ENCODE peak calls at places on chromosome 13, in seven cellular contexts. One of them, this sample, is unnamed. For H3K4me1, the result is how much of the 10 kb centered on the place peaks cover.

GRCh38 chr13:94886191-94886590 is 173.8 kb upstream of the SOX21 start:
- DNase-seq in tibial nerve: no peak
- DNase-seq in right cardiac atrium: no peak
- DNase-seq in small intestine: no peak
- DNase-seq in HCT116: no peak
- DNase-seq in lower lobe of right lung: no peak
- DNase-seq in CD8-positive, alpha-beta T cell: no peak
- DNase-seq in this sample: no peak

GRCh38 chr13:38872693-38873092 is 117.9 kb downstream of the STOML3 start:
- DNase-seq in tibial nerve: peak
- DNase-seq in right cardiac atrium: peak
- DNase-seq in small intestine: no peak
- DNase-seq in HCT116: peak
- DNase-seq in lower lobe of right lung: peak
- DNase-seq in CD8-positive, alpha-beta T cell: no peak
- DNase-seq in this sample: no peak

GRCh38 chr13:102830646-102831045 is 15.2 kb upstream of the ERCC5 start:
- DNase-seq in tibial nerve: no peak
- DNase-seq in right cardiac atrium: no peak
- DNase-seq in small intestine: peak
- DNase-seq in HCT116: no peak
- DNase-seq in lower lobe of right lung: no peak
- DNase-seq in CD8-positive, alpha-beta T cell: no peak
- DNase-seq in this sample: no peak

GRCh38 chr13:44906758-44907157 is 82.5 kb downstream of the NUFIP1 start:
- DNase-seq in tibial nerve: no peak
- DNase-seq in right cardiac atrium: no peak
- DNase-seq in small intestine: no peak
- DNase-seq in HCT116: no peak
- DNase-seq in lower lobe of right lung: no peak
- DNase-seq in CD8-positive, alpha-beta T cell: no peak
- DNase-seq in this sample: no peak

GRCh38 chr13:107422421-107422820 is 792.9 kb downstream of the LIG4 start:
- DNase-seq in tibial nerve: no peak
- DNase-seq in right cardiac atrium: no peak
- DNase-seq in small intestine: no peak
- DNase-seq in HCT116: no peak
- DNase-seq in lower lobe of right lung: no peak
- DNase-seq in CD8-positive, alpha-beta T cell: no peak
- DNase-seq in this sample: peak

GRCh38 chr13:75312884-75313520 is 169.0 kb downstream of the TBC1D4 start:
- DNase-seq in tibial nerve: no peak
- DNase-seq in right cardiac atrium: no peak
- DNase-seq in small intestine: no peak
- DNase-seq in HCT116: no peak
- DNase-seq in lower lobe of right lung: no peak
- DNase-seq in CD8-positive, alpha-beta T cell: peak
- DNase-seq in this sample: no peak

GRCh38 chr13:27774651-27775050 is 17.6 kb upstream of the GSX1 start:
- DNase-seq in tibial nerve: no peak
- DNase-seq in right cardiac atrium: no peak
- DNase-seq in small intestine: no peak
- DNase-seq in HCT116: no peak
- DNase-seq in lower lobe of right lung: no peak
- DNase-seq in CD8-positive, alpha-beta T cell: no peak
- DNase-seq in this sample: no peak

GRCh38 chr13:22220186-22221160 is 549.6 kb downstream of the FGF9 start:
- DNase-seq in tibial nerve: no peak
- DNase-seq in right cardiac atrium: no peak
- DNase-seq in small intestine: peak
- DNase-seq in HCT116: no peak
- DNase-seq in lower lobe of right lung: no peak
- DNase-seq in CD8-positive, alpha-beta T cell: no peak
- DNase-seq in this sample: no peak

GRCh38 chr13:59914556-59914955 is 249.2 kb downstream of the DIAPH3 start:
- DNase-seq in tibial nerve: no peak
- DNase-seq in right cardiac atrium: no peak
- DNase-seq in small intestine: no peak
- DNase-seq in HCT116: no peak
- DNase-seq in lower lobe of right lung: no peak
- DNase-seq in CD8-positive, alpha-beta T cell: no peak
- DNase-seq in this sample: no peak

GRCh38 chr13:113129921-113130750 is 7.5 kb downstream of the F10 start:
- DNase-seq in tibial nerve: no peak
- DNase-seq in right cardiac atrium: peak
- DNase-seq in small intestine: no peak
- DNase-seq in HCT116: no peak
- DNase-seq in lower lobe of right lung: peak
- DNase-seq in CD8-positive, alpha-beta T cell: no peak
- DNase-seq in this sample: peak

GRCh38 chr13:32150794-32151193 is 119.2 kb downstream of the FRY start:
- DNase-seq in tibial nerve: peak
- DNase-seq in right cardiac atrium: peak
- DNase-seq in small intestine: no peak
- DNase-seq in HCT116: no peak
- DNase-seq in lower lobe of right lung: no peak
- DNase-seq in CD8-positive, alpha-beta T cell: no peak
- DNase-seq in this sample: no peak

GRCh38 chr13:111339366-111340143 is 19.1 kb downstream of the TEX29 start:
- DNase-seq in tibial nerve: no peak
- DNase-seq in right cardiac atrium: no peak
- DNase-seq in small intestine: no peak
- DNase-seq in HCT116: no peak
- DNase-seq in lower lobe of right lung: no peak
- DNase-seq in CD8-positive, alpha-beta T cell: no peak
- DNase-seq in this sample: no peak

GRCh38 chr13:106867249-106867648 is 299.3 kb upstream of the ARGLU1 start:
- DNase-seq in tibial nerve: no peak
- DNase-seq in right cardiac atrium: no peak
- DNase-seq in small intestine: no peak
- DNase-seq in HCT116: no peak
- DNase-seq in lower lobe of right lung: no peak
- DNase-seq in CD8-positive, alpha-beta T cell: no peak
- DNase-seq in this sample: no peak

GRCh38 chr13:19836472-19836871 is 27.0 kb downstream of the ZMYM5 start:
- DNase-seq in tibial nerve: no peak
- DNase-seq in right cardiac atrium: no peak
- DNase-seq in small intestine: no peak
- DNase-seq in HCT116: no peak
- DNase-seq in lower lobe of right lung: no peak
- DNase-seq in CD8-positive, alpha-beta T cell: no peak
- DNase-seq in this sample: no peak

GRCh38 chr13:78102121-78102677 is 183.6 kb upstream of the EDNRB start:
- DNase-seq in tibial nerve: peak
- DNase-seq in right cardiac atrium: peak
- DNase-seq in small intestine: no peak
- DNase-seq in HCT116: no peak
- DNase-seq in lower lobe of right lung: no peak
- DNase-seq in CD8-positive, alpha-beta T cell: no peak
- DNase-seq in this sample: no peak

GRCh38 chr13:38262211-38262610 is 87.4 kb upstream of the UFM1 start:
- DNase-seq in tibial nerve: no peak
- DNase-seq in right cardiac atrium: no peak
- DNase-seq in small intestine: no peak
- DNase-seq in HCT116: no peak
- DNase-seq in lower lobe of right lung: no peak
- DNase-seq in CD8-positive, alpha-beta T cell: no peak
- DNase-seq in this sample: no peak

GRCh38 chr13:52371736-52372247 is 34.2 kb downstream of the THSD1 start:
- DNase-seq in tibial nerve: no peak
- DNase-seq in right cardiac atrium: no peak
- DNase-seq in small intestine: no peak
- DNase-seq in HCT116: peak
- DNase-seq in lower lobe of right lung: no peak
- DNase-seq in CD8-positive, alpha-beta T cell: no peak
- DNase-seq in this sample: no peak

GRCh38 chr13:19567820-19568534 is 6.6 kb upstream of the TPTE2 start:
- DNase-seq in tibial nerve: no peak
- DNase-seq in right cardiac atrium: no peak
- DNase-seq in small intestine: no peak
- DNase-seq in HCT116: no peak
- DNase-seq in lower lobe of right lung: no peak
- DNase-seq in CD8-positive, alpha-beta T cell: no peak
- DNase-seq in this sample: no peak

GRCh38 chr13:89315287-89315686 is 1644.1 kb downstream of the SLITRK5 start:
- DNase-seq in tibial nerve: no peak
- DNase-seq in right cardiac atrium: no peak
- DNase-seq in small intestine: no peak
- DNase-seq in HCT116: no peak
- DNase-seq in lower lobe of right lung: no peak
- DNase-seq in CD8-positive, alpha-beta T cell: no peak
- DNase-seq in this sample: no peak

GRCh38 chr13:89307278-89307677 is 1636.1 kb downstream of the SLITRK5 start:
- DNase-seq in tibial nerve: no peak
- DNase-seq in right cardiac atrium: no peak
- DNase-seq in small intestine: no peak
- DNase-seq in HCT116: no peak
- DNase-seq in lower lobe of right lung: no peak
- DNase-seq in CD8-positive, alpha-beta T cell: no peak
- DNase-seq in this sample: no peak

DNA sequence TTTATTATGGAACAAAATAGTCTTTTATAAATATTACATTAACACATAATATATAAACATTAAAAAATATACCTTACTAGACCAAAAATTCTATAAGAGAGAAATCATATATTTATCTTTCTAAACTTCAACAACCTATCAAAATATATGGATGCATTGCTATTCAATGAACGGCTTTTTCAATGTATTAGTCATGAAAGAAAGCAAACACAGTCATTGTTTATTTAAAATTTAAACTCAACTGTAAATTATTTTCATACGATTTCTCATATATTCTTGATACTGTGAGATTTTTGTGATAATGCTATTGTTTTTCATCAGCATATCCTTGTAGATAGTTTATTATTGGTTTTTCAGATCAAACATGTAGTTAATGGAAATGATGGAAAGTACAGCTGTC is 1639.8 kb downstream of the SLITRK5 start:
- DNase-seq in tibial nerve: no peak
- DNase-seq in right cardiac atrium: no peak
- DNase-seq in small intestine: no peak
- DNase-seq in HCT116: no peak
- DNase-seq in lower lobe of right lung: no peak
- DNase-seq in CD8-positive, alpha-beta T cell: no peak
- DNase-seq in this sample: no peak
- H3K4me3 ChIP-seq in tibial nerve: no peak
- H3K4me3 ChIP-seq in right cardiac atrium: no peak
- H3K4me3 ChIP-seq in small intestine: no peak
- H3K4me3 ChIP-seq in HCT116: no peak
- H3K4me3 ChIP-seq in lower lobe of right lung: no peak
- H3K4me3 ChIP-seq in CD8-positive, alpha-beta T cell: no peak
- H3K4me3 ChIP-seq in this sample: no peak

GRCh38 chr13:46386996-46387851 is at the start of gene RUBCNL:
- DNase-seq in tibial nerve: no peak
- DNase-seq in right cardiac atrium: peak
- DNase-seq in small intestine: peak
- DNase-seq in HCT116: peak
- DNase-seq in lower lobe of right lung: peak
- DNase-seq in CD8-positive, alpha-beta T cell: no peak
- DNase-seq in this sample: peak
- H3K4me1 ChIP-seq in tibial nerve: under half
- H3K4me1 ChIP-seq in right cardiac atrium: under half
- H3K4me1 ChIP-seq in small intestine: under half
- H3K4me1 ChIP-seq in HCT116: under half
- H3K4me1 ChIP-seq in lower lobe of right lung: under half
- H3K4me1 ChIP-seq in CD8-positive, alpha-beta T cell: under half
- H3K4me1 ChIP-seq in this sample: under half

GRCh38 chr13:43786766-43787517 is at the start of gene ENOX1:
- DNase-seq in tibial nerve: no peak
- DNase-seq in right cardiac atrium: peak
- DNase-seq in small intestine: peak
- DNase-seq in HCT116: peak
- DNase-seq in lower lobe of right lung: peak
- DNase-seq in CD8-positive, alpha-beta T cell: no peak
- DNase-seq in this sample: peak
- H3K27ac ChIP-seq in tibial nerve: no peak
- H3K27ac ChIP-seq in right cardiac atrium: peak
- H3K27ac ChIP-seq in small intestine: no peak
- H3K27ac ChIP-seq in HCT116: peak
- H3K27ac ChIP-seq in lower lobe of right lung: peak
- H3K27ac ChIP-seq in CD8-positive, alpha-beta T cell: no peak
- H3K27ac ChIP-seq in this sample: no peak

DNA sequence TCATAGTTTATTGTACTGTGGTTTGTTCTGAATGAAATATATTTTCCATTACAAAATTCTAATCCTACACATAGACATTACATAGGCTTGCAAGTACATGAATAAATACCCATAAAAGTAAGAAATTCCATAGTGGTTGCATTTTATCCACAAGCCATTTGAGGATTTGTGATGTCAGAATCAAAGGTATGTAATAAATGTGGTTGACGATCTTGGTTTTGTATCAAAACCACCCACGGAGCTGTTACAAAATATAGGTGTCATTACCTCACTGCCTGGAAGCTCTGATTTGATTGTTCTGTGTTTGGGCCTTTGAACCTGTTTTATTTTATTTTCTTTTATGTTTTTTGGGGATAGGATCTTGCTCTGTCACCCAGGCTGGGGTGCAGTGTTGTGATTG is 125.1 kb downstream of the NALCN start:
- DNase-seq in tibial nerve: no peak
- DNase-seq in right cardiac atrium: no peak
- DNase-seq in small intestine: no peak
- DNase-seq in HCT116: no peak
- DNase-seq in lower lobe of right lung: no peak
- DNase-seq in CD8-positive, alpha-beta T cell: no peak
- DNase-seq in this sample: no peak
- H3K4me3 ChIP-seq in tibial nerve: no peak
- H3K4me3 ChIP-seq in right cardiac atrium: no peak
- H3K4me3 ChIP-seq in small intestine: no peak
- H3K4me3 ChIP-seq in HCT116: no peak
- H3K4me3 ChIP-seq in lower lobe of right lung: no peak
- H3K4me3 ChIP-seq in CD8-positive, alpha-beta T cell: no peak
- H3K4me3 ChIP-seq in this sample: no peak

DNA sequence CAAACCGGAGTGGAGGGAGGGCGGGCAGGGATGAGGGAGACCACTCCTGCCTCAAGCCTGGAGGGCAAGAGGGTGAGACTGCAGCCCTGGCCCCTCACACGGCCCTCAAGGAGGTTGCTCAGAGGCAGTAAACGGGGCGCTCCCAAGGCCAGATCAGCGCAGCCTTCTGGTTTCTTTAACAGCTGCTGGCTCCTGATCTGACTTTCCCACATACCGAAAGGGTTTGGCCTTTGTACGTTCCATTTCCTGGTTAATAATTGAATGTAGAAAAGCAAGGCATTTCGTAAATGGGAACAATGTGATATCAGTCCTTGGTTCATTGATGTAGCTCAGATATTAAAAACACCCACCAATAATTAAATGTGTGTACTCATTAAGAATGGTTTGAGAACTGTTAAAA is 71.5 kb downstream of the GGACT start:
- DNase-seq in tibial nerve: no peak
- DNase-seq in right cardiac atrium: no peak
- DNase-seq in small intestine: peak
- DNase-seq in HCT116: no peak
- DNase-seq in lower lobe of right lung: no peak
- DNase-seq in CD8-positive, alpha-beta T cell: no peak
- DNase-seq in this sample: no peak
- H3K4me1 ChIP-seq in tibial nerve: under half
- H3K4me1 ChIP-seq in right cardiac atrium: under half
- H3K4me1 ChIP-seq in small intestine: under half
- H3K4me1 ChIP-seq in HCT116: under half
- H3K4me1 ChIP-seq in lower lobe of right lung: under half
- H3K4me1 ChIP-seq in CD8-positive, alpha-beta T cell: under half
- H3K4me1 ChIP-seq in this sample: under half

This sample was measured in naive thymus-derived CD4-positive, alpha-beta T cell.